ENCODE peak calls at places on chromosomes 12 and 14, in four cellular contexts. D, K, B and V are unnamed samples.

GRCh38 chr12:106138646-106139421 is at the start of gene NUAK1:
- DNase-seq in B (peak; percentile 90), D (no peak), K (peak; percentile 40), V (peak; percentile 90)

GRCh38 chr14:49946320-49947141 is 53.6 kb downstream of the ARF6 start:
- DNase-seq in B (no peak), K (peak; percentile 81), D (peak; percentile 68), V (peak; percentile 60)

GRCh38 chr14:99264691-99265090 is 7.3 kb downstream of the BCL11B start:
- DNase-seq in D (no peak), K (no peak), B (no peak), V (no peak)

GRCh38 chr12:40216516-40217288 is 8.1 kb upstream of the LRRK2 start:
- DNase-seq in B (no peak), K (no peak), D (no peak), V (no peak)

GRCh38 chr14:76792422-76792821 is 20.3 kb downstream of the ANGEL1 start:
- DNase-seq in K (no peak), D (no peak), B (no peak), V (no peak)

GRCh38 chr12:77957034-77957433 is 126.3 kb downstream of the NAV3 start:
- DNase-seq in D (no peak), K (no peak), B (no peak), V (no peak)

GRCh38 chr12:89421093-89421835 is 69.0 kb upstream of the DUSP6 start:
- DNase-seq in K (no peak), B (no peak), D (no peak), V (no peak)

GRCh38 chr14:32576088-32576795 is 247.1 kb downstream of the AKAP6 start:
- DNase-seq in K (peak; percentile 65), B (peak; percentile 32), D (no peak), V (peak; percentile 87)

GRCh38 chr14:102144914-102145313 is 5.2 kb downstream of the WDR20 start:
- DNase-seq in K (no peak), B (no peak), D (no peak), V (peak; percentile 36)

GRCh38 chr14:21227981-21228380 is 41.3 kb downstream of the HNRNPC start:
- DNase-seq in K (no peak), B (no peak), D (no peak), V (no peak)

GRCh38 chr14:85024931-85025330 is 505.0 kb upstream of the FLRT2 start:
- DNase-seq in D (peak; percentile 56), B (no peak), K (no peak), V (no peak)

GRCh38 chr12:18068355-18068754 is 21.6 kb downstream of the RERGL start:
- DNase-seq in D (no peak), B (no peak), K (peak; percentile 37), V (no peak)

GRCh38 chr12:30100736-30101135 is 317.0 kb upstream of the TMTC1 start:
- DNase-seq in D (no peak), K (no peak), B (no peak), V (no peak)

GRCh38 chr12:32010631-32011030 is 51.4 kb downstream of the RESF1 start:
- DNase-seq in D (no peak), K (no peak), B (no peak), V (no peak)

GRCh38 chr14:64763801-64764511 is 59.7 kb downstream of the PLEKHG3 start:
- DNase-seq in D (no peak), K (peak; percentile 46), B (no peak), V (peak; percentile 63)

GRCh38 chr14:33790996-33791395 is 159.9 kb downstream of the EGLN3 start:
- DNase-seq in B (no peak), D (no peak), K (no peak), V (no peak)

GRCh38 chr12:79397609-79398008 is 293.2 kb downstream of the PAWR start:
- DNase-seq in B (no peak), K (no peak), D (no peak), V (no peak)

GRCh38 chr12:125983094-125983783 is 918.0 kb downstream of the AACS start:
- DNase-seq in B (no peak), K (peak; percentile 59), D (no peak), V (peak; percentile 43)

GRCh38 chr12:69985656-69986055 is 160.6 kb downstream of the MYRFL start:
- DNase-seq in K (peak; percentile 29), D (no peak), B (no peak), V (no peak)